ENCODE peak calls at places on chromosomes 13 and 19, in eight cellular contexts. A is mammary epithelial cell, P is PC-9, H is keratinocyte, I is endothelial cell of umbilical vein, L is fibroblast of lung, C is GM23338, V is PC-3. K is an unnamed sample. For H3K27me3, the result is how much of the 10 kb centered on the place peaks cover.

GRCh38 chr19:51676566-51677083 is 16.5 kb upstream of the SPACA6 start:
- DNase-seq in V (no peak), L (no peak), H (no peak), P (no peak), C (no peak), A (no peak), I (no peak), K (no peak)

GRCh38 chr13:32409561-32410440 is 18.1 kb downstream of the N4BP2L1 start:
- DNase-seq in A (no peak), V (no peak), P (no peak), L (peak), H (no peak), C (peak), I (peak), K (no peak)

GRCh38 chr13:111074826-111075225 is 40.3 kb upstream of the ARHGEF7 start:
- DNase-seq in P (no peak), I (no peak), A (no peak), H (no peak), C (no peak), V (no peak), L (no peak), K (no peak)

GRCh38 chr13:50340566-50341287 is 325.5 kb downstream of the KCNRG start:
- DNase-seq in A (no peak), C (peak), P (no peak), H (no peak), V (no peak), L (peak), I (no peak), K (no peak)

GRCh38 chr19:5966215-5966614 is 11.7 kb downstream of the RANBP3 start:
- DNase-seq in L (peak), V (no peak), H (no peak), C (no peak), P (no peak), I (no peak), A (no peak), K (no peak)

GRCh38 chr19:42254083-42254849 is 662 bp downstream of the ERF start:
- DNase-seq in I (peak), V (peak), A (peak), C (peak), P (peak), H (no peak), L (peak), K (peak)

GRCh38 chr13:104143760-104144406 is 1077.7 kb upstream of the SLC10A2 start:
- DNase-seq in V (peak), P (no peak), I (peak), A (no peak), L (no peak), H (no peak), C (peak), K (no peak)

GRCh38 chr13:59458908-59459579 is 704.7 kb downstream of the DIAPH3 start:
- DNase-seq in I (peak), P (no peak), L (peak), C (peak), V (peak), A (no peak), H (no peak), K (peak)

GRCh38 chr13:27795718-27796019 is 3.4 kb downstream of the GSX1 start:
- DNase-seq in V (no peak), I (no peak), L (no peak), H (no peak), A (no peak), C (no peak), P (no peak), K (no peak)

GRCh38 chr19:43489979-43490599 is 14.5 kb downstream of the PHLDB3 start:
- DNase-seq in A (no peak), H (no peak), P (no peak), C (no peak), I (no peak), V (no peak), L (no peak), K (no peak)

GRCh38 chr19:12676384-12676792 is 5.3 kb downstream of the DHPS start:
- DNase-seq in H (peak), A (peak), V (peak), L (peak), P (peak), I (peak), C (peak), K (peak)

GRCh38 chr19:12913871-12914690 is 5.0 kb downstream of the SYCE2 start:
- DNase-seq in I (no peak), V (no peak), H (no peak), L (peak), P (no peak), C (no peak), A (no peak), K (no peak)

GRCh38 chr13:114039471-114040141 is 65.7 kb upstream of the C13orf46 start:
- DNase-seq in P (no peak), A (no peak), H (no peak), L (no peak), V (no peak), I (no peak), C (no peak), K (no peak)

GRCh38 chr13:114041493-114041892 is 67.6 kb upstream of the C13orf46 start:
- DNase-seq in L (no peak), A (no peak), H (no peak), I (no peak), V (no peak), C (no peak), P (no peak), K (no peak)

GRCh38 chr13:114043421-114044053 is 69.7 kb upstream of the C13orf46 start:
- DNase-seq in V (no peak), H (no peak), L (peak), I (no peak), A (no peak), P (no peak), C (peak), K (peak)

GRCh38 chr13:114044486-114044885 is 70.6 kb upstream of the C13orf46 start:
- DNase-seq in L (peak), V (no peak), C (no peak), I (no peak), H (no peak), P (no peak), A (no peak), K (peak)

DNA sequence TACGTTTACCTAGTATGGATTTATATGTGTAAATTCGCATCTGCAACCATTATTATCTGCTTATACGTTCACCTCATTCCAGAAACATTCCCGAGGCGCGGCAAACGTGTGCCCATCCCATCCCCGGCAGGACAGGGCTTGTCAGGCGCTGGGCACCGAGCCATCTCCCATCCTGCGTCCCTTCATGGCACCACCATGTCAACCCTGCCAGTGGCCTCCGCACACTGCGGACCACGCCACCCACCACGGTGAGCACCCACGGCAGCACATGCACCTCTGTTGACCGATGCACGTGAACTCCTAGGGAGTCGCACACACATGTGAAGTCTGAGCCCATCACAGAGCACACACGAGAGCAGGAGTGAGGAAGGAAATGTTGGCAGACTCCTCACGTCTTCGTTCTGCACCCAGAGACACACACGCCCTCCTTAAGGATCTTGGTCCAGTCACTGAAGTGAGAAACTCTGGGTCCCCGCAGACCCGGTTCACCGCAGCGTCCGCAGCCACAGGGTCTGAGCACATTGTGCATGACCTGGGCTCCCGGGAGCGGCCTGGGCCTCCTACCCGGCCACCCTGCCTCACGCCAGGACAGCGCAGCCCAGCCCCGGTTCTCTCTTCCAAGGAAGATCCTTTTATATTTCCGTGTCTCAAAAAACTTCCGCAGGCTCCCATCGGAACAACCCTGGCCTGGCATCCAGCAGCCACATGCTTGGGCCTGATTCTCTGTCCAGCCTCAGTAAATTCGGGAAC is 68.4 kb upstream of the C13orf46 start:
- DNase-seq in V (no peak), A (no peak), L (no peak), I (no peak), C (no peak), P (no peak), H (no peak), K (no peak)
- H3K27ac ChIP-seq in V (no peak), A (no peak), L (no peak), I (no peak), C (no peak), P (no peak), H (no peak), K (no peak)

DNA sequence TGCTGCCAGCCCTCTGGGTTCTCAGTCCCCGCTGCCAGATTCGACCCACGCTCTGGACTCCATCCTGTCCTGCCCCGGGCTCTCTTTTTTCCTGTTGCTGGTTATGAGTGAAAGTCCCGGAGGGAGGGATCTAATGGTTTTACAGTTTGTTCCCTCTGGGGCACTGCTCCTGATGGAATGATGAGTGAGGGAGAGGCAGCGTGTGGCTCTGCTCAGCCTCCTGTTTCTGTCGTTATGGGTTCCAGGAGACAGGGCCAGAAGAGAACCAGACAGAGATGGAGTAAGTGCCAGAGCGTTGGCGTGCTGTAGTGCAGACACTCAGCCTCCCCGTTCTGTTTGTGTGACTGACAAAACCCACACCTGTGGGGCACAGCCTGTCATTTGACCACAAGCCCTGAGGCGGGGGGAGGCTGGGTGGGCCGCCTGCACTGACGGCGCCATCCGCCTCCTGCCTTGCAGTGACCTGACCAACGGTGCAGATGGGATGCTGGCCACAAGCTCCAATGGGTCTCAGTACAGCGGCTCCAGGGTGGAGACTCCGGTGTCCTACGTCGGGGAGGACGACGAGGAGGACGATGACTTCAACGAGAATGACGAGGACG is 18.2 kb downstream of the ATP4B start:
- DNase-seq in P (no peak), V (no peak), H (no peak), L (no peak), A (no peak), C (no peak), I (no peak), K (no peak)
- TF ChIP-seq EZH2 in P (no peak), V (no peak), H (no peak), L (no peak), A (no peak), C (no peak), I (no peak), K (no peak)

GRCh38 chr19:54356444-54357056 is 8.2 kb downstream of the LAIR1 start:
- DNase-seq in V (no peak), L (no peak), A (no peak), P (no peak), I (no peak), H (no peak), C (no peak), K (no peak)

GRCh38 chr19:54357381-54357780 is 7.3 kb downstream of the LAIR1 start:
- DNase-seq in V (no peak), A (no peak), I (no peak), P (no peak), H (no peak), C (peak), L (no peak), K (no peak)

GRCh38 chr19:54352546-54352945 is 12.2 kb downstream of the LAIR1 start:
- DNase-seq in V (no peak), P (no peak), C (no peak), A (no peak), I (no peak), L (no peak), H (no peak), K (no peak)

GRCh38 chr19:54354761-54355160 is 10.0 kb downstream of the LAIR1 start:
- DNase-seq in V (no peak), C (no peak), H (no peak), L (no peak), P (no peak), A (no peak), I (no peak), K (no peak)

DNA sequence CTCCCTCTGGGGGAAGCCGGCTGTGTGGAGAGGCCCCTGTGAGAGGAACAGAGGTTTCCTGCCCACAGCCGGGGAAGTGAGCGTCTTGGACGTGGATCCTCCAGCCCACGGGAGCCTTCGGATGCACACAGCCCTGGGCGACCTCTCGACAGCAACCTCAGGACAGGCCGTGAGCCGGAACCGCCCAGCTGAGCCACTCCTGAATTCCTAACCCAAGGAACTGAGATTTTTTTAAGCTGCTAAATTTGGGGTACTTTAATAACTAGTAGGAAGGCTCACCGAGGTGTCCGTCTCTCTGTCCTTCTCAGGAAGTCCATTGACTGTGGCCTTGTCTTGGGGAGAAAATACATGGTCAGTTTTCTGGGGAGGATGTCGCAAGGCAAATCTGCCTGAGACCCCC is 9.1 kb downstream of the LAIR1 start:
- DNase-seq in C (no peak), L (no peak), I (no peak), A (no peak), P (no peak), H (no peak), V (no peak), K (no peak)
- H3K27me3 ChIP-seq in C (under half), L (under half), I (under half), A (under half), P (half or more), H (under half), V (under half), K (under half)

GRCh38 chr13:21050288-21051197 is 10.8 kb downstream of the LATS2 start:
- DNase-seq in L (no peak), V (no peak), H (no peak), P (no peak), I (no peak), A (no peak), C (no peak), K (no peak)
- H3K27ac ChIP-seq in L (no peak), V (no peak), H (no peak), P (no peak), I (no peak), A (no peak), C (peak), K (no peak)

DNA sequence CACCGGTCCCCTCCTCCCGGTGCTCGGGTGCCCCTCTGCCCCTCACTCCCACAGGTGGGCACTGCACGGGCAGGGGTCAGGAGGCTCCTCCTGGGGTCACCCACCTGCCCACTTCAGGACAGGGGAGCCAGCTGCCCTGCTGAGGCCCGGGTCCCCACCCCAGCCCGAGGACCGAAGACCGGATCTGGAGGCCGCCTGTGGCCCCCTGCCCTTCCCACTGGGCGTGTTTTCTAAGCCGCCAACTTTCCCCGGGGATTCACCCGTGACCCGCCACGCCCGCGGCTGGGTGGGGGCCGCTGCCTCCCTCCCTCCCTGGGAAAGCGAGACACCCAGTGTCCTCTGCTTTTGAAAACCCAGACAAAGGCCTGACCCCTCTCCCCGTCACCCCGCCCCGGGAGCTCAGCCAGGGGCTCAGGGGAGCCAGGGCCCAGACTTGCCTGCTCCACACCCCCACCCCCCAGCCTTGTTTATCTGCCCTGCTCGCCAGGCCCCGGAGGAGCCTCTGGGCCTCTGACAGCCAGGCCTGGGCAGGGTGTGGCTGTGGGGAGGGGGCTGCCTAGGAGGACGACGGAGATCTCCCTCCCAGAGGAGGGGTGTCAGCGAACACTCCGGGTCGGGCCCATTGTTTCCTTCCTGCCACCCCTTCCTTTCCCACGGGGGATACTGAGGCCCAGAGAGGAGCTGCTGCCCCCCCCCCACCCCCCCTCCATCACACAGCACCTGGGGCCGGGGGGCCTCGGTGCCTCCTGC is 1.4 kb downstream of the PALM start:
- DNase-seq in C (no peak), P (no peak), I (no peak), A (no peak), L (no peak), V (no peak), H (no peak), K (no peak)
- TF ChIP-seq EZH2 in C (no peak), P (no peak), I (peak), A (no peak), L (peak), V (no peak), H (peak), K (no peak)

GRCh38 chr13:60689571-60689970 is 292.6 kb downstream of the TDRD3 start:
- DNase-seq in H (no peak), P (no peak), L (no peak), A (no peak), V (no peak), I (no peak), C (no peak), K (no peak)
- H3K27me3 ChIP-seq in H (under half), P (under half), L (under half), A (under half), V (under half), I (under half), C (under half), K (under half)

K was measured in A673.